ENCODE peak calls at places on chromosome 14, in four cellular contexts. E, K, Q and I are unnamed samples.

GRCh38 chr14:93906341-93907329 is 20.5 kb upstream of the FAM181A start:
- DNase-seq in K (no peak), Q (peak; percentile 8), E (peak; percentile 74), I (no peak)

GRCh38 chr14:77508249-77508648 is 9.6 kb upstream of the ISM2 start:
- DNase-seq in Q (no peak), E (no peak), K (no peak), I (no peak)

GRCh38 chr14:104816678-104816945 is 15.7 kb downstream of the ZBTB42 start:
- DNase-seq in K (no peak), E (no peak), Q (no peak), I (no peak)

GRCh38 chr14:95056476-95056875 is 100.9 kb downstream of the DICER1 start:
- DNase-seq in E (peak; percentile 54), K (no peak), Q (no peak), I (no peak)

GRCh38 chr14:57823015-57823660 is 42.8 kb downstream of the SLC35F4 start:
- DNase-seq in E (no peak), K (no peak), Q (no peak), I (no peak)

GRCh38 chr14:97456958-97457357 is 659.8 kb downstream of the VRK1 start:
- DNase-seq in E (no peak), Q (no peak), K (no peak), I (no peak)

GRCh38 chr14:65354715-65355114 is 57.8 kb upstream of the FUT8 start:
- DNase-seq in K (no peak), Q (no peak), E (no peak), I (peak; percentile 39)

GRCh38 chr14:99137913-99138571 is 134.0 kb downstream of the BCL11B start:
- DNase-seq in K (no peak), E (peak; percentile 34), Q (no peak), I (peak; percentile 52)

GRCh38 chr14:22276913-22277816 is 311.9 kb downstream of the DAD1 start:
- DNase-seq in K (no peak), Q (no peak), E (no peak), I (no peak)

GRCh38 chr14:50846171-50846880 is 15.4 kb upstream of the NIN start:
- DNase-seq in K (no peak), Q (no peak), E (no peak), I (no peak)

GRCh38 chr14:38238332-38238731 is 17.6 kb downstream of the CLEC14A start:
- DNase-seq in K (no peak), E (no peak), Q (no peak), I (no peak)

GRCh38 chr14:55249423-55249822 is 21.8 kb upstream of the FBXO34 start:
- DNase-seq in E (no peak), K (no peak), Q (no peak), I (no peak)

GRCh38 chr14:52730708-52731111 is 744 bp downstream of the STYX start:
- DNase-seq in Q (no peak), K (no peak), E (no peak), I (no peak)

GRCh38 chr14:67572608-67573007 is 27.5 kb downstream of the PIGH start:
- DNase-seq in K (no peak), E (peak; percentile 38), Q (no peak), I (no peak)

GRCh38 chr14:68131907-68132306 is 312.3 kb downstream of the RAD51B start:
- DNase-seq in Q (no peak), E (no peak), K (no peak), I (no peak)

GRCh38 chr14:95156765-95157194 is 549 bp downstream of the DICER1 start:
- DNase-seq in E (peak; percentile 77), Q (no peak), K (no peak), I (no peak)

GRCh38 chr14:104286086-104286485 is 147.7 kb downstream of the KIF26A start:
- DNase-seq in E (no peak), Q (no peak), K (no peak), I (no peak)

GRCh38 chr14:105527381-105528196 is 1.2 kb downstream of the TMEM121 start:
- DNase-seq in E (peak; percentile 64), Q (no peak), K (no peak), I (peak; percentile 86)

GRCh38 chr14:75454963-75455546 is 27.2 kb downstream of the JDP2 start:
- DNase-seq in K (no peak), E (peak; percentile 84), Q (no peak), I (peak; percentile 65)

GRCh38 chr14:69050235-69051184 is 71.4 kb upstream of the ACTN1 start:
- DNase-seq in K (no peak), Q (no peak), E (no peak), I (no peak)

GRCh38 chr14:21924479-21924878 is 250.9 kb upstream of the OR4E1 start:
- DNase-seq in K (no peak), E (no peak), Q (no peak), I (no peak)